ENCODE peak calls at places on chromosomes 13 and 19, in four cellular contexts. One of them, this sample, is unnamed.

GRCh38 chr19:54388001-54388802 is 23.5 kb upstream of the LAIR1 start:
- DNase-seq in stomach: no peak
- DNase-seq in CD4-positive, alpha-beta memory T cell: peak; percentile 49
- DNase-seq in neural progenitor cell: no peak
- DNase-seq in this sample: peak; percentile 46

GRCh38 chr19:45119582-45119981 is 26.6 kb downstream of the PPP1R37 start:
- DNase-seq in CD4-positive, alpha-beta memory T cell: no peak
- DNase-seq in stomach: no peak
- DNase-seq in neural progenitor cell: no peak
- DNase-seq in this sample: no peak

GRCh38 chr19:6678690-6679109 is 8.7 kb upstream of the TNFSF14 start:
- DNase-seq in neural progenitor cell: no peak
- DNase-seq in stomach: no peak
- DNase-seq in CD4-positive, alpha-beta memory T cell: no peak
- DNase-seq in this sample: no peak

GRCh38 chr19:39409207-39409885 is 2.7 kb downstream of the ZFP36 start:
- DNase-seq in neural progenitor cell: no peak
- DNase-seq in CD4-positive, alpha-beta memory T cell: peak; percentile 85
- DNase-seq in stomach: peak; percentile 97
- DNase-seq in this sample: peak; percentile 91

GRCh38 chr13:100234006-100234405 is 145.1 kb downstream of the PCCA start:
- DNase-seq in stomach: no peak
- DNase-seq in CD4-positive, alpha-beta memory T cell: no peak
- DNase-seq in neural progenitor cell: peak; percentile 66
- DNase-seq in this sample: no peak

GRCh38 chr13:52195052-52195837 is 35.8 kb upstream of the NEK3 start:
- DNase-seq in neural progenitor cell: peak; percentile 20
- DNase-seq in CD4-positive, alpha-beta memory T cell: peak; percentile 47
- DNase-seq in stomach: peak; percentile 79
- DNase-seq in this sample: peak; percentile 37

GRCh38 chr19:23887642-23888041 is 27.0 kb upstream of the ZNF726 start:
- DNase-seq in stomach: peak; percentile 44
- DNase-seq in neural progenitor cell: no peak
- DNase-seq in CD4-positive, alpha-beta memory T cell: no peak
- DNase-seq in this sample: no peak

GRCh38 chr13:45695198-45695730 is 6.9 kb upstream of the CBY2 start:
- DNase-seq in CD4-positive, alpha-beta memory T cell: no peak
- DNase-seq in stomach: no peak
- DNase-seq in neural progenitor cell: no peak
- DNase-seq in this sample: peak; percentile 40

GRCh38 chr13:73110814-73111213 is 52.0 kb downstream of the KLF5 start:
- DNase-seq in neural progenitor cell: no peak
- DNase-seq in CD4-positive, alpha-beta memory T cell: no peak
- DNase-seq in stomach: no peak
- DNase-seq in this sample: no peak

GRCh38 chr19:39398297-39398864 is 7.2 kb downstream of the MED29 start:
- DNase-seq in neural progenitor cell: no peak
- DNase-seq in stomach: peak; percentile 73
- DNase-seq in CD4-positive, alpha-beta memory T cell: no peak
- DNase-seq in this sample: no peak

GRCh38 chr13:43364210-43365041 is 341.0 kb downstream of the DNAJC15 start:
- DNase-seq in neural progenitor cell: peak; percentile 28
- DNase-seq in CD4-positive, alpha-beta memory T cell: no peak
- DNase-seq in stomach: no peak
- DNase-seq in this sample: no peak

GRCh38 chr13:22114630-22115311 is 443.9 kb downstream of the FGF9 start:
- DNase-seq in neural progenitor cell: no peak
- DNase-seq in CD4-positive, alpha-beta memory T cell: peak; percentile 79
- DNase-seq in stomach: no peak
- DNase-seq in this sample: no peak

GRCh38 chr13:27283906-27284523 is 13.4 kb downstream of the RASL11A start:
- DNase-seq in CD4-positive, alpha-beta memory T cell: no peak
- DNase-seq in neural progenitor cell: no peak
- DNase-seq in stomach: no peak
- DNase-seq in this sample: no peak

GRCh38 chr19:34213283-34213682 is 41.0 kb downstream of the LSM14A start:
- DNase-seq in neural progenitor cell: no peak
- DNase-seq in stomach: no peak
- DNase-seq in CD4-positive, alpha-beta memory T cell: no peak
- DNase-seq in this sample: no peak

GRCh38 chr13:59846845-59847620 is 316.7 kb downstream of the DIAPH3 start:
- DNase-seq in neural progenitor cell: peak; percentile 65
- DNase-seq in CD4-positive, alpha-beta memory T cell: no peak
- DNase-seq in stomach: no peak
- DNase-seq in this sample: no peak

GRCh38 chr19:43699506-43700367 is 16.1 kb upstream of the IRGC start:
- DNase-seq in stomach: peak; percentile 34
- DNase-seq in CD4-positive, alpha-beta memory T cell: no peak
- DNase-seq in neural progenitor cell: peak; percentile 91
- DNase-seq in this sample: no peak

GRCh38 chr19:897442-898039 is 4.3 kb downstream of the RNU6-9 start:
- DNase-seq in CD4-positive, alpha-beta memory T cell: no peak
- DNase-seq in stomach: no peak
- DNase-seq in neural progenitor cell: peak; percentile 59
- DNase-seq in this sample: no peak

GRCh38 chr19:1847348-1847683 is 967 bp downstream of the REXO1 start:
- DNase-seq in stomach: no peak
- DNase-seq in neural progenitor cell: no peak
- DNase-seq in CD4-positive, alpha-beta memory T cell: no peak
- DNase-seq in this sample: no peak

GRCh38 chr13:111046590-111047141 is 68.4 kb upstream of the ARHGEF7 start:
- DNase-seq in neural progenitor cell: no peak
- DNase-seq in CD4-positive, alpha-beta memory T cell: no peak
- DNase-seq in stomach: no peak
- DNase-seq in this sample: no peak

GRCh38 chr13:101575591-101575990 is 123.1 kb downstream of the ITGBL1 start:
- DNase-seq in stomach: no peak
- DNase-seq in CD4-positive, alpha-beta memory T cell: no peak
- DNase-seq in neural progenitor cell: no peak
- DNase-seq in this sample: no peak

GRCh38 chr19:33441277-33441699 is 67.8 kb downstream of the CEBPG start:
- DNase-seq in neural progenitor cell: no peak
- DNase-seq in CD4-positive, alpha-beta memory T cell: no peak
- DNase-seq in stomach: no peak
- DNase-seq in this sample: no peak

GRCh38 chr13:53411443-53411842 is 382.8 kb downstream of the OLFM4 start:
- DNase-seq in CD4-positive, alpha-beta memory T cell: no peak
- DNase-seq in neural progenitor cell: peak; percentile 63
- DNase-seq in stomach: no peak
- DNase-seq in this sample: no peak

GRCh38 chr13:98099627-98100026 is 43.3 kb upstream of the FARP1 start:
- DNase-seq in CD4-positive, alpha-beta memory T cell: no peak
- DNase-seq in neural progenitor cell: no peak
- DNase-seq in stomach: no peak
- DNase-seq in this sample: no peak

GRCh38 chr13:79859756-79860155 is 378.8 kb downstream of the NDFIP2 start:
- DNase-seq in stomach: no peak
- DNase-seq in neural progenitor cell: no peak
- DNase-seq in CD4-positive, alpha-beta memory T cell: no peak
- DNase-seq in this sample: no peak

GRCh38 chr13:26067601-26068000 is 15.8 kb upstream of the SHISA2 start:
- DNase-seq in CD4-positive, alpha-beta memory T cell: no peak
- DNase-seq in neural progenitor cell: no peak
- DNase-seq in stomach: no peak
- DNase-seq in this sample: no peak

GRCh38 chr13:111006508-111007031 is 91.7 kb upstream of the ANKRD10 start:
- DNase-seq in stomach: no peak
- DNase-seq in neural progenitor cell: peak; percentile 37
- DNase-seq in CD4-positive, alpha-beta memory T cell: no peak
- DNase-seq in this sample: no peak

GRCh38 chr13:112057434-112057735 is 9.6 kb upstream of the SOX1 start:
- DNase-seq in stomach: no peak
- DNase-seq in CD4-positive, alpha-beta memory T cell: no peak
- DNase-seq in neural progenitor cell: peak; percentile 38
- DNase-seq in this sample: no peak

GRCh38 chr13:112058941-112059340 is 8.0 kb upstream of the SOX1 start:
- DNase-seq in stomach: no peak
- DNase-seq in neural progenitor cell: no peak
- DNase-seq in CD4-positive, alpha-beta memory T cell: no peak
- DNase-seq in this sample: no peak

GRCh38 chr13:112056739-112057433 is 10.1 kb upstream of the SOX1 start:
- DNase-seq in CD4-positive, alpha-beta memory T cell: no peak
- DNase-seq in stomach: no peak
- DNase-seq in neural progenitor cell: peak; percentile 34
- DNase-seq in this sample: no peak

GRCh38 chr13:112058519-112058873 is 8.5 kb upstream of the SOX1 start:
- DNase-seq in neural progenitor cell: no peak
- DNase-seq in CD4-positive, alpha-beta memory T cell: no peak
- DNase-seq in stomach: no peak
- DNase-seq in this sample: no peak

DNA sequence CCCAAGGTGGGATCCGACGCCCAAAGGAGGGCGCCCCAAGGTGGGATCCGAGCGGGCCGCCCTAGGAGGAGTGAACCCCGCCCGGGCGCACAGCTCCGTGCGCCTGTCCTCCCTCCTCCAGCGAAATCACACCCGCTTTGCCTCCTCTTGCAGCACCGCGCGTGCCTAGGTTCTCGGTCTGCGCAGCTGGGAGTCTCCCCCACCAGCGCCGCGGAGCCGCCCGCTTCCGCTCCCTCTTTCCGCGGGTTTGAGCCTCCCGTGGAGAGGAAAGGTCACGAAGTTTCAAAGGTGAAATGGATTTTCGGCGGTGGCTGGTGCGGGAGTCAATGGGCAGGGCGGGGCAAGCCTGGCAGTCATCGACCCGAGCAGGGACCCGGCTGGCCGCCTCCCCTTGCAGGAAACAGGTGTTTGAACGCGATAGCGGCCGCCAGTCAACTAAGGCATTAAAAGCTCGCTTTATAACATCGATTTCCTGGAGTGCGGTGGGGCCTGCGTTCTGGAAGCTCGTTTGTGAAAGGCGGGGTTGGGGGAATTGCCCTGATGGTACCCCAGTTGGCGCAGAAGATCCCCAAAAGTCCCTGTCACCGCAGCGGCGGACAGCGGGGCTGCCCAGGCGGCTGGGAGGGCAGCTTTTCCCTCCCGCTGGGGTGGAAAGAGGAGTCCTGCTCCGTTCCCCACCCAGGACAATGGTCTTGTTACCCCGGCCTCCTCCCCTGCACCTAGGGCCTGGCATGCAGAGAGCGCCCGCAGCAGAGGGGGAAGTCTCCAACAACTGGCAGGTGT is 9.0 kb upstream of the SOX1 start:
- DNase-seq in neural progenitor cell: peak; percentile 74
- DNase-seq in stomach: no peak
- DNase-seq in CD4-positive, alpha-beta memory T cell: no peak
- DNase-seq in this sample: no peak
- H3K27me3 ChIP-seq in neural progenitor cell: peaks cover 100% of the 10 kb centered on the region
- H3K27me3 ChIP-seq in stomach: peaks cover 68% of the 10 kb centered on the region
- H3K27me3 ChIP-seq in CD4-positive, alpha-beta memory T cell: peaks cover 30% of the 10 kb centered on the region
- H3K27me3 ChIP-seq in this sample: peaks cover 39% of the 10 kb centered on the region

GRCh38 chr13:40394304-40394983 is 272.0 kb downstream of the FOXO1 start:
- DNase-seq in stomach: no peak
- DNase-seq in neural progenitor cell: no peak
- DNase-seq in CD4-positive, alpha-beta memory T cell: no peak
- DNase-seq in this sample: no peak
- H3K4me1 ChIP-seq in stomach: peaks cover 4% of the 10 kb centered on the region
- H3K4me1 ChIP-seq in neural progenitor cell: peaks cover 25% of the 10 kb centered on the region
- H3K4me1 ChIP-seq in CD4-positive, alpha-beta memory T cell: peaks cover 13% of the 10 kb centered on the region
- H3K4me1 ChIP-seq in this sample: peaks cover 11% of the 10 kb centered on the region

GRCh38 chr19:41570179-41570578 is 5.8 kb upstream of the CEACAM21 start:
- DNase-seq in CD4-positive, alpha-beta memory T cell: no peak
- DNase-seq in neural progenitor cell: no peak
- DNase-seq in stomach: no peak
- DNase-seq in this sample: no peak

GRCh38 chr19:41565384-41565730 is 10.6 kb upstream of the CEACAM21 start:
- DNase-seq in CD4-positive, alpha-beta memory T cell: no peak
- DNase-seq in neural progenitor cell: no peak
- DNase-seq in stomach: no peak
- DNase-seq in this sample: no peak

GRCh38 chr19:41575998-41576397 is at the start of gene CEACAM21:
- DNase-seq in neural progenitor cell: no peak
- DNase-seq in CD4-positive, alpha-beta memory T cell: no peak
- DNase-seq in stomach: peak; percentile 45
- DNase-seq in this sample: peak; percentile 23

GRCh38 chr19:41569481-41570150 is 6.3 kb upstream of the CEACAM21 start:
- DNase-seq in CD4-positive, alpha-beta memory T cell: no peak
- DNase-seq in stomach: no peak
- DNase-seq in neural progenitor cell: no peak
- DNase-seq in this sample: no peak

GRCh38 chr19:41570639-41571112 is 5.3 kb upstream of the CEACAM21 start:
- DNase-seq in CD4-positive, alpha-beta memory T cell: peak; percentile 82
- DNase-seq in stomach: peak; percentile 86
- DNase-seq in neural progenitor cell: peak; percentile 88
- DNase-seq in this sample: peak; percentile 85
- H3K27me3 ChIP-seq in CD4-positive, alpha-beta memory T cell: no peaks in the 10 kb centered on the region
- H3K27me3 ChIP-seq in stomach: no peaks in the 10 kb centered on the region
- H3K27me3 ChIP-seq in neural progenitor cell: peaks cover 36% of the 10 kb centered on the region
- H3K27me3 ChIP-seq in this sample: no peaks in the 10 kb centered on the region

DNA sequence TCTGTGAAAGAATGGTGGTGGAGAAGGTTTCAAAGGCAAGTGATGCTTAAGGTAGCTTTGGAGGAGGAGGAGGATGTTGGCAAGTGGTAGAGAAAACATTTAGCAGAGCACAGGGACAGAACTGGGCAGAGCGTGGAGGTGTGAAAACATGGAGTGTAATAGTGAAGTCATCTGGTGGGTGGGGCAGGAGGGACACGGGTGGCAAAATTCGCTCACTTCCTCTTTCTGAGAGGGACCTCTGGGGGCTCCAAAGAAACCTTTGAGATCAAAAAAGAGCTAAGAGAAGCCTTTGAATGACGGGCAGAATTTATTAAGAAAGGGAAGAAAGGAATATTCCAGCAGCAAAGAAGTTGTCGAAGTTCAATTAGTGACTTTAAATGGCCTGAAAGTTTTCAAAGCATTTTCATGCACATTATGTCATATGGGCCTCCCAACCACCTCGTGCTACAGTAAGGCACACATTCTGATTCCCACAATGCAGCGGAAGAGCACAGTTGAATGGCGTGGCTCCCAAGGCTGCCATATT is 82.8 kb downstream of the STARD13 start:
- DNase-seq in neural progenitor cell: no peak
- DNase-seq in stomach: no peak
- DNase-seq in CD4-positive, alpha-beta memory T cell: no peak
- DNase-seq in this sample: no peak
- H3K4me1 ChIP-seq in neural progenitor cell: peaks cover 6% of the 10 kb centered on the region
- H3K4me1 ChIP-seq in stomach: peaks cover 71% of the 10 kb centered on the region
- H3K4me1 ChIP-seq in CD4-positive, alpha-beta memory T cell: no peaks in the 10 kb centered on the region
- H3K4me1 ChIP-seq in this sample: no peaks in the 10 kb centered on the region

This sample was measured in CD4-positive, CD25-positive, alpha-beta regulatory T cell.